ENCODE peak calls at places on chromosomes 6 and 20, in ten cellular contexts. One of them, this sample, is unnamed.

GRCh38 chr6:130826442-130827246 is 562 bp upstream of the SMLR1 start:
- DNase-seq in SK-N-SH: no peak
- DNase-seq in Peyer's patch: no peak
- DNase-seq in pancreas: no peak
- DNase-seq in endodermal cell: no peak
- DNase-seq in NB4: no peak
- DNase-seq in heart right ventricle: no peak
- DNase-seq in fibroblast of the aortic adventitia: no peak
- DNase-seq in psoas muscle: no peak
- DNase-seq in IMR-90: no peak
- DNase-seq in this sample: no peak

GRCh38 chr20:32650545-32650944 is 23.2 kb downstream of the C20orf203 start:
- DNase-seq in SK-N-SH: no peak
- DNase-seq in Peyer's patch: no peak
- DNase-seq in pancreas: peak
- DNase-seq in endodermal cell: peak
- DNase-seq in NB4: no peak
- DNase-seq in heart right ventricle: no peak
- DNase-seq in fibroblast of the aortic adventitia: no peak
- DNase-seq in psoas muscle: no peak
- DNase-seq in IMR-90: no peak
- DNase-seq in this sample: no peak

GRCh38 chr20:5714261-5715041 is 35.8 kb upstream of the SHLD1 start:
- DNase-seq in SK-N-SH: no peak
- DNase-seq in Peyer's patch: peak
- DNase-seq in pancreas: no peak
- DNase-seq in endodermal cell: peak
- DNase-seq in NB4: peak
- DNase-seq in heart right ventricle: no peak
- DNase-seq in fibroblast of the aortic adventitia: no peak
- DNase-seq in psoas muscle: no peak
- DNase-seq in IMR-90: peak
- DNase-seq in this sample: no peak

GRCh38 chr20:41169184-41169690 is 31.9 kb downstream of the PLCG1 start:
- DNase-seq in SK-N-SH: no peak
- DNase-seq in Peyer's patch: no peak
- DNase-seq in pancreas: no peak
- DNase-seq in endodermal cell: no peak
- DNase-seq in NB4: no peak
- DNase-seq in heart right ventricle: no peak
- DNase-seq in fibroblast of the aortic adventitia: no peak
- DNase-seq in psoas muscle: peak
- DNase-seq in IMR-90: no peak
- DNase-seq in this sample: no peak

GRCh38 chr6:4134841-4135664 is at the start of gene ECI2:
- DNase-seq in SK-N-SH: peak
- DNase-seq in Peyer's patch: peak
- DNase-seq in pancreas: peak
- DNase-seq in endodermal cell: no peak
- DNase-seq in NB4: peak
- DNase-seq in heart right ventricle: peak
- DNase-seq in fibroblast of the aortic adventitia: peak
- DNase-seq in psoas muscle: peak
- DNase-seq in IMR-90: peak
- DNase-seq in this sample: no peak

GRCh38 chr20:1535420-1536175 is 21.9 kb downstream of the SIRPD start:
- DNase-seq in SK-N-SH: no peak
- DNase-seq in Peyer's patch: peak
- DNase-seq in pancreas: no peak
- DNase-seq in endodermal cell: no peak
- DNase-seq in NB4: peak
- DNase-seq in heart right ventricle: no peak
- DNase-seq in fibroblast of the aortic adventitia: no peak
- DNase-seq in psoas muscle: no peak
- DNase-seq in IMR-90: no peak
- DNase-seq in this sample: no peak

GRCh38 chr6:161396539-161396938 is 122.7 kb upstream of the AGPAT4 start:
- DNase-seq in SK-N-SH: no peak
- DNase-seq in Peyer's patch: no peak
- DNase-seq in pancreas: no peak
- DNase-seq in endodermal cell: no peak
- DNase-seq in NB4: no peak
- DNase-seq in heart right ventricle: no peak
- DNase-seq in fibroblast of the aortic adventitia: no peak
- DNase-seq in psoas muscle: no peak
- DNase-seq in IMR-90: no peak
- DNase-seq in this sample: no peak

GRCh38 chr6:35310265-35310831 is 12.7 kb downstream of the DEF6 start:
- DNase-seq in SK-N-SH: no peak
- DNase-seq in Peyer's patch: no peak
- DNase-seq in pancreas: no peak
- DNase-seq in endodermal cell: peak
- DNase-seq in NB4: no peak
- DNase-seq in heart right ventricle: no peak
- DNase-seq in fibroblast of the aortic adventitia: no peak
- DNase-seq in psoas muscle: no peak
- DNase-seq in IMR-90: no peak
- DNase-seq in this sample: no peak

GRCh38 chr6:87922191-87922946 is 125.3 kb upstream of the SPACA1 start:
- DNase-seq in SK-N-SH: no peak
- DNase-seq in Peyer's patch: peak
- DNase-seq in pancreas: no peak
- DNase-seq in endodermal cell: no peak
- DNase-seq in NB4: no peak
- DNase-seq in heart right ventricle: no peak
- DNase-seq in fibroblast of the aortic adventitia: no peak
- DNase-seq in psoas muscle: no peak
- DNase-seq in IMR-90: no peak
- DNase-seq in this sample: no peak

GRCh38 chr6:76381612-76382011 is 309.1 kb upstream of the IMPG1 start:
- DNase-seq in SK-N-SH: no peak
- DNase-seq in Peyer's patch: no peak
- DNase-seq in pancreas: no peak
- DNase-seq in endodermal cell: peak
- DNase-seq in NB4: no peak
- DNase-seq in heart right ventricle: no peak
- DNase-seq in fibroblast of the aortic adventitia: no peak
- DNase-seq in psoas muscle: no peak
- DNase-seq in IMR-90: no peak
- DNase-seq in this sample: no peak

GRCh38 chr20:24017160-24017761 is 28.7 kb upstream of the GGTLC1 start:
- DNase-seq in SK-N-SH: no peak
- DNase-seq in Peyer's patch: no peak
- DNase-seq in pancreas: no peak
- DNase-seq in endodermal cell: no peak
- DNase-seq in NB4: no peak
- DNase-seq in heart right ventricle: no peak
- DNase-seq in fibroblast of the aortic adventitia: peak
- DNase-seq in psoas muscle: no peak
- DNase-seq in IMR-90: no peak
- DNase-seq in this sample: peak

GRCh38 chr20:17525650-17526049 is 5.5 kb downstream of the BFSP1 start:
- DNase-seq in SK-N-SH: peak
- DNase-seq in Peyer's patch: no peak
- DNase-seq in pancreas: no peak
- DNase-seq in endodermal cell: peak
- DNase-seq in NB4: peak
- DNase-seq in heart right ventricle: no peak
- DNase-seq in fibroblast of the aortic adventitia: no peak
- DNase-seq in psoas muscle: no peak
- DNase-seq in IMR-90: no peak
- DNase-seq in this sample: peak

GRCh38 chr20:20513720-20514119 is 145.8 kb downstream of the INSM1 start:
- DNase-seq in SK-N-SH: no peak
- DNase-seq in Peyer's patch: no peak
- DNase-seq in pancreas: no peak
- DNase-seq in endodermal cell: no peak
- DNase-seq in NB4: no peak
- DNase-seq in heart right ventricle: no peak
- DNase-seq in fibroblast of the aortic adventitia: no peak
- DNase-seq in psoas muscle: peak
- DNase-seq in IMR-90: no peak
- DNase-seq in this sample: no peak

GRCh38 chr20:49398401-49399144 is 83.9 kb downstream of the KCNB1 start:
- DNase-seq in SK-N-SH: no peak
- DNase-seq in Peyer's patch: no peak
- DNase-seq in pancreas: no peak
- DNase-seq in endodermal cell: no peak
- DNase-seq in NB4: no peak
- DNase-seq in heart right ventricle: no peak
- DNase-seq in fibroblast of the aortic adventitia: no peak
- DNase-seq in psoas muscle: no peak
- DNase-seq in IMR-90: no peak
- DNase-seq in this sample: no peak

GRCh38 chr6:147156799-147157382 is 47.3 kb upstream of the STXBP5 start:
- DNase-seq in SK-N-SH: no peak
- DNase-seq in Peyer's patch: no peak
- DNase-seq in pancreas: no peak
- DNase-seq in endodermal cell: no peak
- DNase-seq in NB4: peak
- DNase-seq in heart right ventricle: no peak
- DNase-seq in fibroblast of the aortic adventitia: peak
- DNase-seq in psoas muscle: no peak
- DNase-seq in IMR-90: peak
- DNase-seq in this sample: peak

GRCh38 chr6:89509719-89510339 is 76.9 kb downstream of the ANKRD6 start:
- DNase-seq in SK-N-SH: peak
- DNase-seq in Peyer's patch: no peak
- DNase-seq in pancreas: no peak
- DNase-seq in endodermal cell: no peak
- DNase-seq in NB4: no peak
- DNase-seq in heart right ventricle: no peak
- DNase-seq in fibroblast of the aortic adventitia: peak
- DNase-seq in psoas muscle: no peak
- DNase-seq in IMR-90: no peak
- DNase-seq in this sample: no peak

DNA sequence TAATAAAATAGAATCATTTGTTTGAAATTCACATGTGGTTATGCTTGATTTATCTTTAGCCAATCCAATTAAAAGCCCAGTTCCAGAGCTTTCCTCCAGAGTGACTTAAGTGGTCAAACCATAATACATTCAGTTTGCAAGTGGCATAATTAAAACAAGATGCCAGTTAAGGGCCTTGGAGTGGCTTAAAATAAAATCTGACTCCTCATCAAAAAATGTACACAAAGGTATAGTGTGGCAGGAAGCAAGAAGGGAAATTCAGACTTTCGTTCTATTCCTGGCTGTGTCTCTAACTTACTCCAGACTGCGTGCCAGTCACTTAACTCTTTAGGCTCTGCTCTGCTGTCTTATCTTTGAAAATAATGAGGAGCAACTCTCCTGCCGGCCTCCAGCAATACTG is 251.3 kb upstream of the PRND start:
- DNase-seq in SK-N-SH: peak
- DNase-seq in Peyer's patch: no peak
- DNase-seq in pancreas: no peak
- DNase-seq in endodermal cell: no peak
- DNase-seq in NB4: no peak
- DNase-seq in heart right ventricle: no peak
- DNase-seq in fibroblast of the aortic adventitia: peak
- DNase-seq in psoas muscle: no peak
- DNase-seq in IMR-90: peak
- DNase-seq in this sample: peak
- TF ChIP-seq CTCF in SK-N-SH: peak
- TF ChIP-seq CTCF in Peyer's patch: no peak
- TF ChIP-seq CTCF in pancreas: no peak
- TF ChIP-seq CTCF in endodermal cell: no peak
- TF ChIP-seq CTCF in NB4: no peak
- TF ChIP-seq CTCF in heart right ventricle: no peak
- TF ChIP-seq CTCF in fibroblast of the aortic adventitia: no peak
- TF ChIP-seq CTCF in psoas muscle: no peak
- TF ChIP-seq CTCF in IMR-90: peak
- TF ChIP-seq CTCF in this sample: peak

GRCh38 chr20:53867741-53868351 is 202.5 kb downstream of the BCAS1 start:
- DNase-seq in SK-N-SH: no peak
- DNase-seq in Peyer's patch: no peak
- DNase-seq in pancreas: no peak
- DNase-seq in endodermal cell: no peak
- DNase-seq in NB4: no peak
- DNase-seq in heart right ventricle: no peak
- DNase-seq in fibroblast of the aortic adventitia: no peak
- DNase-seq in psoas muscle: no peak
- DNase-seq in IMR-90: no peak
- DNase-seq in this sample: no peak
- H3K4me3 ChIP-seq in SK-N-SH: no peak
- H3K4me3 ChIP-seq in Peyer's patch: no peak
- H3K4me3 ChIP-seq in pancreas: no peak
- H3K4me3 ChIP-seq in endodermal cell: peak
- H3K4me3 ChIP-seq in NB4: no peak
- H3K4me3 ChIP-seq in heart right ventricle: no peak
- H3K4me3 ChIP-seq in fibroblast of the aortic adventitia: no peak
- H3K4me3 ChIP-seq in psoas muscle: no peak
- H3K4me3 ChIP-seq in IMR-90: no peak
- H3K4me3 ChIP-seq in this sample: no peak

GRCh38 chr6:136863752-136864151 is 41.4 kb downstream of the PEX7 start:
- DNase-seq in SK-N-SH: no peak
- DNase-seq in Peyer's patch: no peak
- DNase-seq in pancreas: no peak
- DNase-seq in endodermal cell: no peak
- DNase-seq in NB4: no peak
- DNase-seq in heart right ventricle: no peak
- DNase-seq in fibroblast of the aortic adventitia: no peak
- DNase-seq in psoas muscle: no peak
- DNase-seq in IMR-90: no peak
- DNase-seq in this sample: no peak
- TF ChIP-seq CTCF in SK-N-SH: no peak
- TF ChIP-seq CTCF in Peyer's patch: no peak
- TF ChIP-seq CTCF in pancreas: no peak
- TF ChIP-seq CTCF in endodermal cell: no peak
- TF ChIP-seq CTCF in NB4: no peak
- TF ChIP-seq CTCF in heart right ventricle: no peak
- TF ChIP-seq CTCF in fibroblast of the aortic adventitia: no peak
- TF ChIP-seq CTCF in psoas muscle: no peak
- TF ChIP-seq CTCF in IMR-90: no peak
- TF ChIP-seq CTCF in this sample: no peak

GRCh38 chr6:129575378-129576118 is 134.4 kb downstream of the ARHGAP18 start:
- DNase-seq in SK-N-SH: peak
- DNase-seq in Peyer's patch: no peak
- DNase-seq in pancreas: no peak
- DNase-seq in endodermal cell: no peak
- DNase-seq in NB4: peak
- DNase-seq in heart right ventricle: no peak
- DNase-seq in fibroblast of the aortic adventitia: peak
- DNase-seq in psoas muscle: no peak
- DNase-seq in IMR-90: peak
- DNase-seq in this sample: peak
- H3K4me3 ChIP-seq in SK-N-SH: peak
- H3K4me3 ChIP-seq in Peyer's patch: peak
- H3K4me3 ChIP-seq in pancreas: no peak
- H3K4me3 ChIP-seq in endodermal cell: no peak
- H3K4me3 ChIP-seq in NB4: no peak
- H3K4me3 ChIP-seq in heart right ventricle: no peak
- H3K4me3 ChIP-seq in fibroblast of the aortic adventitia: no peak
- H3K4me3 ChIP-seq in psoas muscle: peak
- H3K4me3 ChIP-seq in IMR-90: peak
- H3K4me3 ChIP-seq in this sample: no peak